ENCODE peak calls at places on chromosome 2, in eight cellular contexts. One of them, this sample, is unnamed.

GRCh38 chr2:223854741-223855140 is 17.4 kb upstream of the AP1S3 start:
- DNase-seq in AG04450: no peak
- DNase-seq in lower lobe of right lung: no peak
- DNase-seq in cardiac muscle cell: no peak
- DNase-seq in HepG2: no peak
- DNase-seq in IMR-90: no peak
- DNase-seq in Peyer's patch: no peak
- DNase-seq in CD4-positive, alpha-beta memory T cell: no peak
- DNase-seq in this sample: no peak

GRCh38 chr2:191566347-191566746 is 111.6 kb upstream of the NABP1 start:
- DNase-seq in AG04450: peak
- DNase-seq in lower lobe of right lung: peak
- DNase-seq in cardiac muscle cell: peak
- DNase-seq in HepG2: peak
- DNase-seq in IMR-90: peak
- DNase-seq in Peyer's patch: no peak
- DNase-seq in CD4-positive, alpha-beta memory T cell: peak
- DNase-seq in this sample: peak

GRCh38 chr2:233303252-233303651 is 4.4 kb upstream of the SAG start:
- DNase-seq in AG04450: no peak
- DNase-seq in lower lobe of right lung: no peak
- DNase-seq in cardiac muscle cell: no peak
- DNase-seq in HepG2: no peak
- DNase-seq in IMR-90: no peak
- DNase-seq in Peyer's patch: no peak
- DNase-seq in CD4-positive, alpha-beta memory T cell: no peak
- DNase-seq in this sample: no peak

GRCh38 chr2:158006961-158007664 is 94.6 kb upstream of the UPP2 start:
- DNase-seq in AG04450: no peak
- DNase-seq in lower lobe of right lung: peak
- DNase-seq in cardiac muscle cell: no peak
- DNase-seq in HepG2: no peak
- DNase-seq in IMR-90: no peak
- DNase-seq in Peyer's patch: no peak
- DNase-seq in CD4-positive, alpha-beta memory T cell: no peak
- DNase-seq in this sample: no peak

GRCh38 chr2:235504459-235505200 is 10.8 kb downstream of the AGAP1 start:
- DNase-seq in AG04450: no peak
- DNase-seq in lower lobe of right lung: no peak
- DNase-seq in cardiac muscle cell: no peak
- DNase-seq in HepG2: peak
- DNase-seq in IMR-90: no peak
- DNase-seq in Peyer's patch: no peak
- DNase-seq in CD4-positive, alpha-beta memory T cell: no peak
- DNase-seq in this sample: no peak

GRCh38 chr2:121382744-121383143 is 97.7 kb upstream of the TFCP2L1 start:
- DNase-seq in AG04450: no peak
- DNase-seq in lower lobe of right lung: no peak
- DNase-seq in cardiac muscle cell: no peak
- DNase-seq in HepG2: no peak
- DNase-seq in IMR-90: no peak
- DNase-seq in Peyer's patch: no peak
- DNase-seq in CD4-positive, alpha-beta memory T cell: no peak
- DNase-seq in this sample: no peak

GRCh38 chr2:109266511-109266910 is 137.5 kb downstream of the SH3RF3 start:
- DNase-seq in AG04450: no peak
- DNase-seq in lower lobe of right lung: no peak
- DNase-seq in cardiac muscle cell: no peak
- DNase-seq in HepG2: no peak
- DNase-seq in IMR-90: no peak
- DNase-seq in Peyer's patch: no peak
- DNase-seq in CD4-positive, alpha-beta memory T cell: no peak
- DNase-seq in this sample: no peak

GRCh38 chr2:233919938-233920337 is 2.8 kb downstream of the TRPM8 start:
- DNase-seq in AG04450: no peak
- DNase-seq in lower lobe of right lung: no peak
- DNase-seq in cardiac muscle cell: peak
- DNase-seq in HepG2: no peak
- DNase-seq in IMR-90: peak
- DNase-seq in Peyer's patch: no peak
- DNase-seq in CD4-positive, alpha-beta memory T cell: no peak
- DNase-seq in this sample: no peak

GRCh38 chr2:235187806-235188205 is 236.0 kb downstream of the SH3BP4 start:
- DNase-seq in AG04450: no peak
- DNase-seq in lower lobe of right lung: no peak
- DNase-seq in cardiac muscle cell: no peak
- DNase-seq in HepG2: no peak
- DNase-seq in IMR-90: no peak
- DNase-seq in Peyer's patch: no peak
- DNase-seq in CD4-positive, alpha-beta memory T cell: no peak
- DNase-seq in this sample: no peak

GRCh38 chr2:39203382-39203781 is 40.4 kb downstream of the CDKL4 start:
- DNase-seq in AG04450: no peak
- DNase-seq in lower lobe of right lung: no peak
- DNase-seq in cardiac muscle cell: no peak
- DNase-seq in HepG2: no peak
- DNase-seq in IMR-90: no peak
- DNase-seq in Peyer's patch: no peak
- DNase-seq in CD4-positive, alpha-beta memory T cell: no peak
- DNase-seq in this sample: no peak

DNA sequence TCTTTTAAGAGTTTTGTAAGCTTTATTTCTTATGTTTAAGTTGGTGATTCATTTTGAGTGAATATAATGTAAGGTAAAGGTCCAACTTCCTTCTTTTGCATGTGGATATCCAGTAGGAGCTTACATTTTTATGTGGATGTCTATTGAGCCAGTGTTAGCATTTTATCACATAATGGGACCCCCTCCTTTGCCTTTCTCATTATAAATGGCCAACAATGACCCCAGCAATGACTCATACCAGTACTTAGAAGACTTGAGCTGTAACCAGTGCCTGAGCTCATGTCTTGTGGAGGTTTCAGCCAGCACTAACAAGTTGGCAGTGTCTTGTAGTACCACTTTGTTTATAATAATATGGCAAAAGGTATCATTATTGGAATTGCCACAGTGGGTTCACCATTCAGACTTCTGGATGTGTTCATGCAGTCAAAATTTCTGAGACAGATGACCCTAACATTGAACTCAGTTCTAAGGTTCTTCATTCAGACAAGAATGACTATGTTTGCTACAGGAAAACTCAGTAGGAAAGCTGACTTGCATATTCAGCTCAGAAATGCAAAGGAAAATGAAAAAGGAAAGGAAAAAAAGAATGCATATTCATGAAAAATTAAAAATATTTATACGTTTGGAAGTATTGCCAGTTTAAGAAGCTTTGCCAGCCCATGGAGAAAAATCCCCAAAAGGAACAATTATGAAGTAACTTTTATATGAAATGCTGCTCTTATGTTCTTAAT is 41.0 kb downstream of the CDKL4 start:
- DNase-seq in AG04450: no peak
- DNase-seq in lower lobe of right lung: no peak
- DNase-seq in cardiac muscle cell: no peak
- DNase-seq in HepG2: no peak
- DNase-seq in IMR-90: peak
- DNase-seq in Peyer's patch: no peak
- DNase-seq in CD4-positive, alpha-beta memory T cell: no peak
- DNase-seq in this sample: no peak
- H3K27ac ChIP-seq in AG04450: no peak
- H3K27ac ChIP-seq in lower lobe of right lung: no peak
- H3K27ac ChIP-seq in cardiac muscle cell: no peak
- H3K27ac ChIP-seq in HepG2: no peak
- H3K27ac ChIP-seq in IMR-90: no peak
- H3K27ac ChIP-seq in Peyer's patch: no peak
- H3K27ac ChIP-seq in CD4-positive, alpha-beta memory T cell: no peak
- H3K27ac ChIP-seq in this sample: no peak

GRCh38 chr2:113282747-113283533 is 4.2 kb upstream of the PAX8 start:
- DNase-seq in AG04450: no peak
- DNase-seq in lower lobe of right lung: peak
- DNase-seq in cardiac muscle cell: peak
- DNase-seq in HepG2: peak
- DNase-seq in IMR-90: peak
- DNase-seq in Peyer's patch: peak
- DNase-seq in CD4-positive, alpha-beta memory T cell: no peak
- DNase-seq in this sample: peak
- H3K27ac ChIP-seq in AG04450: peak
- H3K27ac ChIP-seq in lower lobe of right lung: peak
- H3K27ac ChIP-seq in cardiac muscle cell: no peak
- H3K27ac ChIP-seq in HepG2: peak
- H3K27ac ChIP-seq in IMR-90: no peak
- H3K27ac ChIP-seq in Peyer's patch: no peak
- H3K27ac ChIP-seq in CD4-positive, alpha-beta memory T cell: no peak
- H3K27ac ChIP-seq in this sample: peak

GRCh38 chr2:96146151-96146880 is 1.1 kb upstream of the DUSP2 start:
- DNase-seq in AG04450: no peak
- DNase-seq in lower lobe of right lung: peak
- DNase-seq in cardiac muscle cell: peak
- DNase-seq in HepG2: no peak
- DNase-seq in IMR-90: peak
- DNase-seq in Peyer's patch: peak
- DNase-seq in CD4-positive, alpha-beta memory T cell: peak
- DNase-seq in this sample: peak

GRCh38 chr2:96146881-96147592 is 1.8 kb upstream of the DUSP2 start:
- DNase-seq in AG04450: no peak
- DNase-seq in lower lobe of right lung: peak
- DNase-seq in cardiac muscle cell: no peak
- DNase-seq in HepG2: no peak
- DNase-seq in IMR-90: no peak
- DNase-seq in Peyer's patch: peak
- DNase-seq in CD4-positive, alpha-beta memory T cell: peak
- DNase-seq in this sample: peak

GRCh38 chr2:96148410-96149217 is 3.4 kb upstream of the DUSP2 start:
- DNase-seq in AG04450: peak
- DNase-seq in lower lobe of right lung: peak
- DNase-seq in cardiac muscle cell: peak
- DNase-seq in HepG2: no peak
- DNase-seq in IMR-90: peak
- DNase-seq in Peyer's patch: peak
- DNase-seq in CD4-positive, alpha-beta memory T cell: peak
- DNase-seq in this sample: peak

GRCh38 chr2:96150007-96150406 is 4.8 kb upstream of the DUSP2 start:
- DNase-seq in AG04450: no peak
- DNase-seq in lower lobe of right lung: peak
- DNase-seq in cardiac muscle cell: no peak
- DNase-seq in HepG2: no peak
- DNase-seq in IMR-90: no peak
- DNase-seq in Peyer's patch: no peak
- DNase-seq in CD4-positive, alpha-beta memory T cell: no peak
- DNase-seq in this sample: no peak

DNA sequence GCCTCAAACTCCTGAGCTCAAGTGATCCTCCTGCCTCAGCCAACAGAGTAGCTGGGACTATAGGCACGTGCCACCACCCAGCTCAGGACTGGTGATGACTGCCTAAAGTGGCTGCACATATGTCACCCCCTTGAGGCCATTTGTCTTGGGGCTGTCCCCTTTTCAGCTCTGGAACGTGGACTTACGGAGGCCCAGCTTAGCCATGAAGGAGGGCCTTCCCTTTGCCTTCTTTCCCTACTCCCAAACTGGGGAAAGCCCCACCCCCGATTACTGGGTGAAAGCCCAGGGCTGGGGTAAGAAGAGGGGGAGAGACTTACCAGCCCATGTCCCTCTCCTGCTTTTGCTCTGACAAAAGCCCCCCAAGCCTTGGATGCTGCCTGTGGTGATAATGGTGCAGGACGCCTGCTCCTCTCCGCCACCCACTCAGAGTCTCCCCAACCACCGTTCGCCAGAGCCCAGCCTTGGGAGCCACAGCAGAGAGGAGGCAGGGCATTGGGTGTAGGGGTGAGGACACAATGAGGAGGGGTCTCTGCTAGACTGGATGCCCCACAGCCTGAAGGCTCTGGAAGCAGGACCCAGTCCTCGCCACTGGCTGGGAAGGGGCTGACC is 2.5 kb upstream of the DUSP2 start:
- DNase-seq in AG04450: no peak
- DNase-seq in lower lobe of right lung: peak
- DNase-seq in cardiac muscle cell: no peak
- DNase-seq in HepG2: no peak
- DNase-seq in IMR-90: no peak
- DNase-seq in Peyer's patch: peak
- DNase-seq in CD4-positive, alpha-beta memory T cell: no peak
- DNase-seq in this sample: no peak
- H3K27ac ChIP-seq in AG04450: peak
- H3K27ac ChIP-seq in lower lobe of right lung: no peak
- H3K27ac ChIP-seq in cardiac muscle cell: no peak
- H3K27ac ChIP-seq in HepG2: no peak
- H3K27ac ChIP-seq in IMR-90: no peak
- H3K27ac ChIP-seq in Peyer's patch: peak
- H3K27ac ChIP-seq in CD4-positive, alpha-beta memory T cell: peak
- H3K27ac ChIP-seq in this sample: no peak

DNA sequence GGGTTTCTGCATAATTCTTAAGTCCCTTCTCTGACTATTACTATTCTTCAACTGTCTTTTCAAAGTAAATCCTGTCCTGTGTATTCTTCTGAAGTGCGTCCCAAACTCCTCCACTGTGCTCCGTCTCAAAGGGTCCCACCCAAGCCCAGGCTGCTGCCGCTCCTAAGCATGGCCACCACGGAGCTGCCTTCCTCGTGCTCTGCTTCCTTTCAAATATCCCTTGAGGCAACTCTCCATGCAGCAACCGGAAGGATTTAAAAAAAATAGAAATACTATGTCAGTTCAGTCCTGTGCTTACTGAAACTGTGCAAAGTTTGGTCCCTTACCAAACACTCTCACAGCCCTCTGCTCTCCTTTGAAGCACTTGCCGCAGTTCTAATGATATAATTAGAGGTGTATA is 116.1 kb downstream of the NOL10 start:
- DNase-seq in AG04450: no peak
- DNase-seq in lower lobe of right lung: no peak
- DNase-seq in cardiac muscle cell: no peak
- DNase-seq in HepG2: no peak
- DNase-seq in IMR-90: no peak
- DNase-seq in Peyer's patch: no peak
- DNase-seq in CD4-positive, alpha-beta memory T cell: no peak
- DNase-seq in this sample: no peak
- H3K27ac ChIP-seq in AG04450: no peak
- H3K27ac ChIP-seq in lower lobe of right lung: no peak
- H3K27ac ChIP-seq in cardiac muscle cell: no peak
- H3K27ac ChIP-seq in HepG2: no peak
- H3K27ac ChIP-seq in IMR-90: no peak
- H3K27ac ChIP-seq in Peyer's patch: no peak
- H3K27ac ChIP-seq in CD4-positive, alpha-beta memory T cell: no peak
- H3K27ac ChIP-seq in this sample: no peak

This sample was measured in right lobe of liver.